ENCODE peak calls at places on chromosome 7, in five cellular contexts. One of them, this sample, is unnamed.

GRCh38 chr7:130491841-130492518 is at the start of gene MEST:
- DNase-seq in dorsolateral prefrontal cortex: peak; percentile 63
- DNase-seq in lower lobe of right lung: peak; percentile 43
- DNase-seq in AG09309: no peak
- DNase-seq in GM10248: no peak
- DNase-seq in this sample: no peak

GRCh38 chr7:127786184-127786583 is 134.2 kb downstream of the SND1 start:
- DNase-seq in dorsolateral prefrontal cortex: no peak
- DNase-seq in lower lobe of right lung: no peak
- DNase-seq in AG09309: no peak
- DNase-seq in GM10248: no peak
- DNase-seq in this sample: no peak

GRCh38 chr7:100208911-100209408 is 10.8 kb upstream of the PVRIG start:
- DNase-seq in dorsolateral prefrontal cortex: no peak
- DNase-seq in lower lobe of right lung: no peak
- DNase-seq in AG09309: no peak
- DNase-seq in GM10248: peak; percentile 75
- DNase-seq in this sample: no peak

GRCh38 chr7:33201821-33202220 is 72.5 kb downstream of the BBS9 start:
- DNase-seq in dorsolateral prefrontal cortex: no peak
- DNase-seq in lower lobe of right lung: no peak
- DNase-seq in AG09309: no peak
- DNase-seq in GM10248: no peak
- DNase-seq in this sample: no peak

GRCh38 chr7:92848441-92848840 is 12.1 kb upstream of the CDK6 start:
- DNase-seq in dorsolateral prefrontal cortex: no peak
- DNase-seq in lower lobe of right lung: no peak
- DNase-seq in AG09309: no peak
- DNase-seq in GM10248: no peak
- DNase-seq in this sample: no peak

GRCh38 chr7:2670720-2671391 is 17.1 kb upstream of the AMZ1 start:
- DNase-seq in dorsolateral prefrontal cortex: peak; percentile 79
- DNase-seq in lower lobe of right lung: peak; percentile 83
- DNase-seq in AG09309: no peak
- DNase-seq in GM10248: peak; percentile 87
- DNase-seq in this sample: no peak

GRCh38 chr7:76051840-76052239 is 3.9 kb downstream of the MDH2 start:
- DNase-seq in dorsolateral prefrontal cortex: no peak
- DNase-seq in lower lobe of right lung: no peak
- DNase-seq in AG09309: no peak
- DNase-seq in GM10248: no peak
- DNase-seq in this sample: no peak

GRCh38 chr7:116180302-116180701 is 30.0 kb upstream of the TES start:
- DNase-seq in dorsolateral prefrontal cortex: no peak
- DNase-seq in lower lobe of right lung: no peak
- DNase-seq in AG09309: no peak
- DNase-seq in GM10248: peak; percentile 59
- DNase-seq in this sample: no peak

GRCh38 chr7:78905449-78905848 is 548.0 kb downstream of the MAGI2 start:
- DNase-seq in dorsolateral prefrontal cortex: no peak
- DNase-seq in lower lobe of right lung: no peak
- DNase-seq in AG09309: no peak
- DNase-seq in GM10248: no peak
- DNase-seq in this sample: no peak

GRCh38 chr7:71320916-71321315 is 189.0 kb downstream of the GALNT17 start:
- DNase-seq in dorsolateral prefrontal cortex: no peak
- DNase-seq in lower lobe of right lung: no peak
- DNase-seq in AG09309: no peak
- DNase-seq in GM10248: no peak
- DNase-seq in this sample: no peak

GRCh38 chr7:130350945-130351663 is 6.5 kb downstream of the CPA5 start:
- DNase-seq in dorsolateral prefrontal cortex: no peak
- DNase-seq in lower lobe of right lung: no peak
- DNase-seq in AG09309: no peak
- DNase-seq in GM10248: peak; percentile 69
- DNase-seq in this sample: no peak

GRCh38 chr7:131027287-131027773 is 293.3 kb upstream of the KLF14 start:
- DNase-seq in dorsolateral prefrontal cortex: peak; percentile 60
- DNase-seq in lower lobe of right lung: peak; percentile 51
- DNase-seq in AG09309: peak; percentile 89
- DNase-seq in GM10248: peak; percentile 24
- DNase-seq in this sample: no peak

GRCh38 chr7:29965030-29965429 is 24.6 kb downstream of the SCRN1 start:
- DNase-seq in dorsolateral prefrontal cortex: no peak
- DNase-seq in lower lobe of right lung: no peak
- DNase-seq in AG09309: no peak
- DNase-seq in GM10248: no peak
- DNase-seq in this sample: no peak

GRCh38 chr7:44161371-44161770 is 20.2 kb upstream of the MYL7 start:
- DNase-seq in dorsolateral prefrontal cortex: no peak
- DNase-seq in lower lobe of right lung: no peak
- DNase-seq in AG09309: no peak
- DNase-seq in GM10248: no peak
- DNase-seq in this sample: no peak

GRCh38 chr7:6121141-6121540 is 90.0 kb downstream of the ANKRD61 start:
- DNase-seq in dorsolateral prefrontal cortex: no peak
- DNase-seq in lower lobe of right lung: no peak
- DNase-seq in AG09309: no peak
- DNase-seq in GM10248: no peak
- DNase-seq in this sample: no peak

GRCh38 chr7:158526531-158526930 is 61.1 kb downstream of the PTPRN2 start:
- DNase-seq in dorsolateral prefrontal cortex: no peak
- DNase-seq in lower lobe of right lung: no peak
- DNase-seq in AG09309: no peak
- DNase-seq in GM10248: no peak
- DNase-seq in this sample: no peak

GRCh38 chr7:29297194-29297890 is 102.8 kb downstream of the CHN2 start:
- DNase-seq in dorsolateral prefrontal cortex: no peak
- DNase-seq in lower lobe of right lung: no peak
- DNase-seq in AG09309: no peak
- DNase-seq in GM10248: no peak
- DNase-seq in this sample: no peak

GRCh38 chr7:23315366-23315765 is 16.2 kb downstream of the MALSU1 start:
- DNase-seq in dorsolateral prefrontal cortex: no peak
- DNase-seq in lower lobe of right lung: no peak
- DNase-seq in AG09309: no peak
- DNase-seq in GM10248: no peak
- DNase-seq in this sample: no peak

GRCh38 chr7:143514487-143514886 is 36.8 kb downstream of the TAS2R41 start:
- DNase-seq in dorsolateral prefrontal cortex: no peak
- DNase-seq in lower lobe of right lung: no peak
- DNase-seq in AG09309: no peak
- DNase-seq in GM10248: no peak
- DNase-seq in this sample: no peak

GRCh38 chr7:155533120-155533826 is 13.1 kb downstream of the CNPY1 start:
- DNase-seq in dorsolateral prefrontal cortex: peak; percentile 40
- DNase-seq in lower lobe of right lung: no peak
- DNase-seq in AG09309: no peak
- DNase-seq in GM10248: no peak
- DNase-seq in this sample: no peak
- TF ChIP-seq CTCF in dorsolateral prefrontal cortex: no peak
- TF ChIP-seq CTCF in lower lobe of right lung: no peak
- TF ChIP-seq CTCF in AG09309: no peak
- TF ChIP-seq CTCF in GM10248: no peak
- TF ChIP-seq CTCF in this sample: no peak

GRCh38 chr7:54705436-54705835 is 53.6 kb downstream of the SEC61G start:
- DNase-seq in dorsolateral prefrontal cortex: no peak
- DNase-seq in lower lobe of right lung: no peak
- DNase-seq in AG09309: peak; percentile 23
- DNase-seq in GM10248: no peak
- DNase-seq in this sample: no peak

GRCh38 chr7:54697659-54698186 is 61.3 kb downstream of the SEC61G start:
- DNase-seq in dorsolateral prefrontal cortex: no peak
- DNase-seq in lower lobe of right lung: no peak
- DNase-seq in AG09309: no peak
- DNase-seq in GM10248: no peak
- DNase-seq in this sample: no peak

GRCh38 chr7:54704851-54705250 is 54.2 kb downstream of the SEC61G start:
- DNase-seq in dorsolateral prefrontal cortex: no peak
- DNase-seq in lower lobe of right lung: no peak
- DNase-seq in AG09309: no peak
- DNase-seq in GM10248: no peak
- DNase-seq in this sample: no peak

GRCh38 chr7:54699715-54700114 is 59.3 kb downstream of the SEC61G start:
- DNase-seq in dorsolateral prefrontal cortex: no peak
- DNase-seq in lower lobe of right lung: no peak
- DNase-seq in AG09309: no peak
- DNase-seq in GM10248: no peak
- DNase-seq in this sample: no peak

DNA sequence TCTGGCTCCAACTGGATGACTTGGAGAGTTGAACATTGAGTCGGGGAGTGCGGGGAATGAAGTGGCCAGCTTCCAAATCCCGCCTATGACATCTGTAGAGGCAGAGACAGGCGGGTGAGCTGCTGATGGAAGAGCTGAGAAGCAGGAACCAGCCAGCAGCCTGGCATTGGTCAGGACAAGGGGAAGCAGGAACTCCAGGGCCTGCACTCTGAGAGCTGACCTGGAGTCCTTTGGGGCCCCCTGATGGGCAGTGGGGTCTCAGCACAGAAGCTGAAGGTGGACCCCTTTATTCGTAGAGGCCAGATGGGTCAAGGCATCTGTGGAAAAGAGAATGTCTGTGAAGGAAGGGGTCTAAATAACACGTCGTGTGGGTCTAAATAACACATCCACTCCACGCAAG is 57.0 kb downstream of the SEC61G start:
- DNase-seq in dorsolateral prefrontal cortex: no peak
- DNase-seq in lower lobe of right lung: no peak
- DNase-seq in AG09309: no peak
- DNase-seq in GM10248: no peak
- DNase-seq in this sample: no peak
- TF ChIP-seq CTCF in dorsolateral prefrontal cortex: no peak
- TF ChIP-seq CTCF in lower lobe of right lung: no peak
- TF ChIP-seq CTCF in AG09309: no peak
- TF ChIP-seq CTCF in GM10248: no peak
- TF ChIP-seq CTCF in this sample: no peak

GRCh38 chr7:136166521-136166920 is 189.4 kb upstream of the MTPN start:
- DNase-seq in dorsolateral prefrontal cortex: no peak
- DNase-seq in lower lobe of right lung: no peak
- DNase-seq in AG09309: no peak
- DNase-seq in GM10248: no peak
- DNase-seq in this sample: no peak

GRCh38 chr7:136168021-136168420 is 190.9 kb upstream of the MTPN start:
- DNase-seq in dorsolateral prefrontal cortex: no peak
- DNase-seq in lower lobe of right lung: no peak
- DNase-seq in AG09309: no peak
- DNase-seq in GM10248: no peak
- DNase-seq in this sample: no peak

GRCh38 chr7:136163333-136163732 is 186.2 kb upstream of the MTPN start:
- DNase-seq in dorsolateral prefrontal cortex: no peak
- DNase-seq in lower lobe of right lung: no peak
- DNase-seq in AG09309: no peak
- DNase-seq in GM10248: no peak
- DNase-seq in this sample: no peak
- TF ChIP-seq CTCF in dorsolateral prefrontal cortex: no peak
- TF ChIP-seq CTCF in lower lobe of right lung: no peak
- TF ChIP-seq CTCF in AG09309: no peak
- TF ChIP-seq CTCF in GM10248: no peak
- TF ChIP-seq CTCF in this sample: no peak

GRCh38 chr7:139570119-139570518 is 46.6 kb downstream of the CLEC2L start:
- DNase-seq in dorsolateral prefrontal cortex: peak; percentile 67
- DNase-seq in lower lobe of right lung: no peak
- DNase-seq in AG09309: no peak
- DNase-seq in GM10248: no peak
- DNase-seq in this sample: no peak
- TF ChIP-seq CTCF in dorsolateral prefrontal cortex: peak; percentile 71
- TF ChIP-seq CTCF in lower lobe of right lung: no peak
- TF ChIP-seq CTCF in AG09309: peak; percentile 30
- TF ChIP-seq CTCF in GM10248: no peak
- TF ChIP-seq CTCF in this sample: no peak

GRCh38 chr7:50805425-50806130 is 22.9 kb upstream of the GRB10 start:
- DNase-seq in dorsolateral prefrontal cortex: no peak
- DNase-seq in lower lobe of right lung: no peak
- DNase-seq in AG09309: no peak
- DNase-seq in GM10248: no peak
- DNase-seq in this sample: no peak

GRCh38 chr7:50808282-50808888 is 25.7 kb upstream of the GRB10 start:
- DNase-seq in dorsolateral prefrontal cortex: no peak
- DNase-seq in lower lobe of right lung: no peak
- DNase-seq in AG09309: no peak
- DNase-seq in GM10248: no peak
- DNase-seq in this sample: no peak

GRCh38 chr7:50806143-50806542 is 23.4 kb upstream of the GRB10 start:
- DNase-seq in dorsolateral prefrontal cortex: no peak
- DNase-seq in lower lobe of right lung: no peak
- DNase-seq in AG09309: no peak
- DNase-seq in GM10248: no peak
- DNase-seq in this sample: no peak

GRCh38 chr7:50803359-50804337 is 21.0 kb upstream of the GRB10 start:
- DNase-seq in dorsolateral prefrontal cortex: no peak
- DNase-seq in lower lobe of right lung: no peak
- DNase-seq in AG09309: no peak
- DNase-seq in GM10248: no peak
- DNase-seq in this sample: no peak

GRCh38 chr7:50807026-50807730 is 24.5 kb upstream of the GRB10 start:
- DNase-seq in dorsolateral prefrontal cortex: no peak
- DNase-seq in lower lobe of right lung: no peak
- DNase-seq in AG09309: no peak
- DNase-seq in GM10248: no peak
- DNase-seq in this sample: no peak
- TF ChIP-seq CTCF in dorsolateral prefrontal cortex: no peak
- TF ChIP-seq CTCF in lower lobe of right lung: no peak
- TF ChIP-seq CTCF in AG09309: no peak
- TF ChIP-seq CTCF in GM10248: no peak
- TF ChIP-seq CTCF in this sample: no peak

GRCh38 chr7:121608785-121609184 is 212.7 kb upstream of the FAM3C start:
- DNase-seq in dorsolateral prefrontal cortex: peak; percentile 40
- DNase-seq in lower lobe of right lung: no peak
- DNase-seq in AG09309: no peak
- DNase-seq in GM10248: no peak
- DNase-seq in this sample: no peak

GRCh38 chr7:121609208-121609607 is 213.1 kb upstream of the FAM3C start:
- DNase-seq in dorsolateral prefrontal cortex: no peak
- DNase-seq in lower lobe of right lung: no peak
- DNase-seq in AG09309: no peak
- DNase-seq in GM10248: no peak
- DNase-seq in this sample: no peak

GRCh38 chr7:121603886-121604285 is 207.8 kb upstream of the FAM3C start:
- DNase-seq in dorsolateral prefrontal cortex: no peak
- DNase-seq in lower lobe of right lung: no peak
- DNase-seq in AG09309: no peak
- DNase-seq in GM10248: no peak
- DNase-seq in this sample: no peak

GRCh38 chr7:121604627-121605296 is 208.7 kb upstream of the FAM3C start:
- DNase-seq in dorsolateral prefrontal cortex: no peak
- DNase-seq in lower lobe of right lung: no peak
- DNase-seq in AG09309: no peak
- DNase-seq in GM10248: no peak
- DNase-seq in this sample: no peak

DNA sequence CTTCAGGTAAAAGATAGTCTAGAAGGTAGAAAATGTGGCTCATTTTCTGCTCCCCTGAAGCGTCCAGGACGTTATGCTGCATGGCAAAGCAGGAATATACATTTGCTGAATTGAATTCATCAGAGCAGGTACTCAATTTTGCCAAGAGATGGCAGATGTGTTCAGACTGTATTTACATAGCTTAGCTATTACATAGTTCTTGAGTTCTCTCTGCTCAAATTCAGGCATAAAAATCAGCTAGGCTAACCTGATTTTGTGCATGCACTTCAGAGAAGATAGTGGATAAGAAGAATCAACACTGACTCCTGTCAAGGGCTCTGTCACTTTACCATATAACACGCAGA is 209.2 kb upstream of the FAM3C start:
- DNase-seq in dorsolateral prefrontal cortex: no peak
- DNase-seq in lower lobe of right lung: no peak
- DNase-seq in AG09309: no peak
- DNase-seq in GM10248: no peak
- DNase-seq in this sample: no peak
- TF ChIP-seq CTCF in dorsolateral prefrontal cortex: no peak
- TF ChIP-seq CTCF in lower lobe of right lung: no peak
- TF ChIP-seq CTCF in AG09309: no peak
- TF ChIP-seq CTCF in GM10248: no peak
- TF ChIP-seq CTCF in this sample: no peak